ENCODE peak calls at places on chromosomes 4 and X, in six cellular contexts. One of them, this sample, is unnamed. For H3K27me3, the result is how much of the 10 kb centered on the place peaks cover.

GRCh38 chrX:15242899-15243555 is 26.9 kb downstream of the ASB9 start:
- DNase-seq in body of pancreas: peak
- DNase-seq in dorsolateral prefrontal cortex: peak
- DNase-seq in IMR-90: peak
- DNase-seq in foreskin keratinocyte: peak
- DNase-seq in neuronal stem cell: peak
- DNase-seq in this sample: peak

GRCh38 chrX:126770179-126770578 is 49.4 kb upstream of the PRR32 start:
- DNase-seq in neuronal stem cell: peak
- DNase-seq in dorsolateral prefrontal cortex: no peak
- DNase-seq in foreskin keratinocyte: peak
- DNase-seq in body of pancreas: no peak
- DNase-seq in IMR-90: no peak
- DNase-seq in this sample: no peak

GRCh38 chr4:53990641-53991040 is 73.8 kb downstream of the CHIC2 start:
- DNase-seq in foreskin keratinocyte: no peak
- DNase-seq in dorsolateral prefrontal cortex: no peak
- DNase-seq in IMR-90: peak
- DNase-seq in body of pancreas: no peak
- DNase-seq in neuronal stem cell: no peak
- DNase-seq in this sample: no peak

GRCh38 chrX:30349946-30350345 is 40.8 kb upstream of the NR0B1 start:
- DNase-seq in dorsolateral prefrontal cortex: no peak
- DNase-seq in foreskin keratinocyte: no peak
- DNase-seq in IMR-90: no peak
- DNase-seq in neuronal stem cell: no peak
- DNase-seq in body of pancreas: no peak
- DNase-seq in this sample: no peak

GRCh38 chrX:18664947-18665346 is 7.0 kb downstream of the RS1 start:
- DNase-seq in IMR-90: no peak
- DNase-seq in neuronal stem cell: no peak
- DNase-seq in dorsolateral prefrontal cortex: no peak
- DNase-seq in foreskin keratinocyte: no peak
- DNase-seq in body of pancreas: no peak
- DNase-seq in this sample: no peak

GRCh38 chr4:6347511-6348045 is 77.9 kb downstream of the WFS1 start:
- DNase-seq in dorsolateral prefrontal cortex: no peak
- DNase-seq in body of pancreas: no peak
- DNase-seq in foreskin keratinocyte: no peak
- DNase-seq in IMR-90: no peak
- DNase-seq in neuronal stem cell: no peak
- DNase-seq in this sample: no peak

GRCh38 chr4:153799708-153800074 is 10.8 kb upstream of the SFRP2 start:
- DNase-seq in foreskin keratinocyte: no peak
- DNase-seq in neuronal stem cell: no peak
- DNase-seq in body of pancreas: no peak
- DNase-seq in dorsolateral prefrontal cortex: no peak
- DNase-seq in IMR-90: no peak
- DNase-seq in this sample: no peak

GRCh38 chr4:181688886-181689285 is 554.3 kb upstream of the TENM3 start:
- DNase-seq in foreskin keratinocyte: no peak
- DNase-seq in body of pancreas: no peak
- DNase-seq in IMR-90: peak
- DNase-seq in neuronal stem cell: no peak
- DNase-seq in dorsolateral prefrontal cortex: no peak
- DNase-seq in this sample: no peak

GRCh38 chr4:167232805-167233522 is 1.3 kb downstream of the SPOCK3 start:
- DNase-seq in foreskin keratinocyte: no peak
- DNase-seq in IMR-90: no peak
- DNase-seq in dorsolateral prefrontal cortex: no peak
- DNase-seq in neuronal stem cell: peak
- DNase-seq in body of pancreas: no peak
- DNase-seq in this sample: no peak

GRCh38 chr4:2386717-2387116 is 31.7 kb downstream of the ZFYVE28 start:
- DNase-seq in dorsolateral prefrontal cortex: peak
- DNase-seq in foreskin keratinocyte: no peak
- DNase-seq in neuronal stem cell: no peak
- DNase-seq in body of pancreas: no peak
- DNase-seq in IMR-90: no peak
- DNase-seq in this sample: no peak

GRCh38 chr4:132642196-132642817 is 506.8 kb upstream of the PCDH10 start:
- DNase-seq in neuronal stem cell: peak
- DNase-seq in foreskin keratinocyte: peak
- DNase-seq in dorsolateral prefrontal cortex: no peak
- DNase-seq in body of pancreas: peak
- DNase-seq in IMR-90: peak
- DNase-seq in this sample: no peak

GRCh38 chrX:53246231-53246630 is 21.2 kb upstream of the KDM5C start:
- DNase-seq in foreskin keratinocyte: no peak
- DNase-seq in neuronal stem cell: no peak
- DNase-seq in IMR-90: no peak
- DNase-seq in dorsolateral prefrontal cortex: no peak
- DNase-seq in body of pancreas: no peak
- DNase-seq in this sample: no peak

GRCh38 chr4:56038763-56039162 is 90.0 kb downstream of the CEP135 start:
- DNase-seq in dorsolateral prefrontal cortex: no peak
- DNase-seq in neuronal stem cell: no peak
- DNase-seq in foreskin keratinocyte: no peak
- DNase-seq in body of pancreas: no peak
- DNase-seq in IMR-90: no peak
- DNase-seq in this sample: no peak

GRCh38 chr4:96025031-96025430 is 185.1 kb downstream of the PDHA2 start:
- DNase-seq in foreskin keratinocyte: no peak
- DNase-seq in dorsolateral prefrontal cortex: no peak
- DNase-seq in IMR-90: no peak
- DNase-seq in neuronal stem cell: no peak
- DNase-seq in body of pancreas: no peak
- DNase-seq in this sample: no peak

GRCh38 chrX:5898463-5898862 is 330.2 kb downstream of the NLGN4X start:
- DNase-seq in neuronal stem cell: no peak
- DNase-seq in dorsolateral prefrontal cortex: peak
- DNase-seq in IMR-90: no peak
- DNase-seq in body of pancreas: no peak
- DNase-seq in foreskin keratinocyte: no peak
- DNase-seq in this sample: no peak

GRCh38 chrX:119190736-119191282 is 45.3 kb upstream of the PGRMC1 start:
- DNase-seq in body of pancreas: no peak
- DNase-seq in foreskin keratinocyte: no peak
- DNase-seq in IMR-90: peak
- DNase-seq in dorsolateral prefrontal cortex: no peak
- DNase-seq in neuronal stem cell: no peak
- DNase-seq in this sample: no peak

GRCh38 chrX:25025615-25026014 is 9.8 kb upstream of the ARX start:
- DNase-seq in IMR-90: no peak
- DNase-seq in neuronal stem cell: no peak
- DNase-seq in body of pancreas: no peak
- DNase-seq in foreskin keratinocyte: peak
- DNase-seq in dorsolateral prefrontal cortex: no peak
- DNase-seq in this sample: no peak

GRCh38 chrX:19750028-19750786 is 137.2 kb downstream of the SH3KBP1 start:
- DNase-seq in dorsolateral prefrontal cortex: no peak
- DNase-seq in neuronal stem cell: no peak
- DNase-seq in body of pancreas: no peak
- DNase-seq in IMR-90: no peak
- DNase-seq in foreskin keratinocyte: no peak
- DNase-seq in this sample: no peak

GRCh38 chrX:136625246-136625645 is 22.7 kb upstream of the CD40LG start:
- DNase-seq in IMR-90: no peak
- DNase-seq in body of pancreas: no peak
- DNase-seq in neuronal stem cell: no peak
- DNase-seq in dorsolateral prefrontal cortex: no peak
- DNase-seq in foreskin keratinocyte: no peak
- DNase-seq in this sample: no peak

GRCh38 chr4:102598102-102598758 is 97.1 kb downstream of the NFKB1 start:
- DNase-seq in foreskin keratinocyte: no peak
- DNase-seq in body of pancreas: no peak
- DNase-seq in dorsolateral prefrontal cortex: no peak
- DNase-seq in IMR-90: peak
- DNase-seq in neuronal stem cell: no peak
- DNase-seq in this sample: no peak

GRCh38 chr4:182804131-182804530 is 113.1 kb downstream of the DCTD start:
- DNase-seq in IMR-90: no peak
- DNase-seq in body of pancreas: no peak
- DNase-seq in neuronal stem cell: no peak
- DNase-seq in dorsolateral prefrontal cortex: no peak
- DNase-seq in foreskin keratinocyte: no peak
- DNase-seq in this sample: no peak

GRCh38 chr4:175802988-175803387 is 9.1 kb downstream of the GPM6A start:
- DNase-seq in dorsolateral prefrontal cortex: no peak
- DNase-seq in neuronal stem cell: no peak
- DNase-seq in foreskin keratinocyte: no peak
- DNase-seq in body of pancreas: no peak
- DNase-seq in IMR-90: no peak
- DNase-seq in this sample: no peak

GRCh38 chr4:164304240-164304639 is 449.7 kb upstream of the SMIM31 start:
- DNase-seq in IMR-90: no peak
- DNase-seq in foreskin keratinocyte: peak
- DNase-seq in neuronal stem cell: no peak
- DNase-seq in dorsolateral prefrontal cortex: no peak
- DNase-seq in body of pancreas: no peak
- DNase-seq in this sample: no peak

GRCh38 chr4:78578674-78579430 is 27.3 kb downstream of the ANXA3 start:
- DNase-seq in foreskin keratinocyte: no peak
- DNase-seq in dorsolateral prefrontal cortex: no peak
- DNase-seq in body of pancreas: no peak
- DNase-seq in IMR-90: no peak
- DNase-seq in neuronal stem cell: no peak
- DNase-seq in this sample: no peak

GRCh38 chrX:40140706-40141499 is 43.1 kb upstream of the BCOR start:
- DNase-seq in neuronal stem cell: no peak
- DNase-seq in body of pancreas: peak
- DNase-seq in dorsolateral prefrontal cortex: no peak
- DNase-seq in foreskin keratinocyte: no peak
- DNase-seq in IMR-90: peak
- DNase-seq in this sample: no peak

GRCh38 chr4:165635261-165635838 is 237.7 kb upstream of the TLL1 start:
- DNase-seq in neuronal stem cell: no peak
- DNase-seq in foreskin keratinocyte: peak
- DNase-seq in dorsolateral prefrontal cortex: no peak
- DNase-seq in IMR-90: no peak
- DNase-seq in body of pancreas: no peak
- DNase-seq in this sample: no peak

GRCh38 chr4:158094413-158095110 is 78.3 kb downstream of the GASK1B start:
- DNase-seq in neuronal stem cell: no peak
- DNase-seq in dorsolateral prefrontal cortex: no peak
- DNase-seq in foreskin keratinocyte: peak
- DNase-seq in body of pancreas: peak
- DNase-seq in IMR-90: peak
- DNase-seq in this sample: no peak
- H3K27ac ChIP-seq in neuronal stem cell: no peak
- H3K27ac ChIP-seq in dorsolateral prefrontal cortex: no peak
- H3K27ac ChIP-seq in foreskin keratinocyte: no peak
- H3K27ac ChIP-seq in body of pancreas: peak
- H3K27ac ChIP-seq in IMR-90: no peak
- H3K27ac ChIP-seq in this sample: no peak

DNA sequence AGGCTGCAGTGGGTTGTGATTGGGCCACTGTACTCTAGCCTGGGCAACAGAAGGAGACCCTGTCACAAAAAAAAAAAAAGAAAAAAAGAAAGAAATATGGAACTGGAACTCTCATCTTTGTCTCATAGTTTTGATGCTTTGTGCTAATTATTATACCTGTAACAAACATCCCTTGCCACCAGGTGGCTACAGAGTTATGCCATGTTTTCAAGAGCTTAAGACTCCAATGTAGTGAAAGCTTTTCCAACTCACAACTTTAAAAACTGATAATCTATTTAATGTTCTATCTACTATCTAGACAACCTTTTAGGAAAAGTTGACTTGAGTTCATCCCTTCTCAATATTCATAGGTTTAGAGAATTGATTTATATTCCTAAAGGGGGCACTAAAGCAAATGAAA is 42.4 kb downstream of the HTR2C start:
- DNase-seq in IMR-90: peak
- DNase-seq in body of pancreas: no peak
- DNase-seq in neuronal stem cell: no peak
- DNase-seq in foreskin keratinocyte: peak
- DNase-seq in dorsolateral prefrontal cortex: no peak
- DNase-seq in this sample: no peak
- H3K27me3 ChIP-seq in IMR-90: under half
- H3K27me3 ChIP-seq in body of pancreas: under half
- H3K27me3 ChIP-seq in neuronal stem cell: under half
- H3K27me3 ChIP-seq in foreskin keratinocyte: under half
- H3K27me3 ChIP-seq in dorsolateral prefrontal cortex: half or more
- H3K27me3 ChIP-seq in this sample: under half

DNA sequence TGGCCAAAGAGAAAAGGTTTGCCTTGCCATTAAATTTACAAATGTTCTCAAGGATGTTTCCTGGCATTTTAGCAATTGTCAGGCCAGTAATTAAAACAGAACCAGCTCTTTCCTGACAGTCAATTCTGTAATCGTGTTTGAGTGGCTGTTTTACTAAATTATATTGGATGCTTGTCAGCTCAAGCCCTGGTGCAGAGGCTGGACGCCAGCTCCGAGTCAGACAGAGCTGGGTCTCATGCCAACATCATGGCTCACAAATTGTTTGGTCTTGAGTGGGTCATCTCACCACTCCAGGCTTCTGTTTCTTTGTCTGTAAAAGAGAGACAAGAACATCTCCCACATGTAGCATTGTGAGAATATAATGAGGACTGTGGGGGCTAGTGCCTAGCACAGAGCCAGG is 190.3 kb upstream of the PSAPL1 start:
- DNase-seq in neuronal stem cell: no peak
- DNase-seq in foreskin keratinocyte: no peak
- DNase-seq in IMR-90: peak
- DNase-seq in dorsolateral prefrontal cortex: peak
- DNase-seq in body of pancreas: no peak
- DNase-seq in this sample: no peak
- H3K27ac ChIP-seq in neuronal stem cell: no peak
- H3K27ac ChIP-seq in foreskin keratinocyte: no peak
- H3K27ac ChIP-seq in IMR-90: no peak
- H3K27ac ChIP-seq in dorsolateral prefrontal cortex: no peak
- H3K27ac ChIP-seq in body of pancreas: no peak
- H3K27ac ChIP-seq in this sample: no peak

GRCh38 chr4:146632770-146633470 is 5.8 kb upstream of the POU4F2 start:
- DNase-seq in neuronal stem cell: no peak
- DNase-seq in dorsolateral prefrontal cortex: no peak
- DNase-seq in body of pancreas: no peak
- DNase-seq in foreskin keratinocyte: no peak
- DNase-seq in IMR-90: no peak
- DNase-seq in this sample: no peak
- H3K27me3 ChIP-seq in neuronal stem cell: under half
- H3K27me3 ChIP-seq in dorsolateral prefrontal cortex: half or more
- H3K27me3 ChIP-seq in body of pancreas: under half
- H3K27me3 ChIP-seq in foreskin keratinocyte: half or more
- H3K27me3 ChIP-seq in IMR-90: under half
- H3K27me3 ChIP-seq in this sample: half or more

GRCh38 chr4:88276952-88277710 is 7.2 kb downstream of the PPM1K start:
- DNase-seq in dorsolateral prefrontal cortex: no peak
- DNase-seq in body of pancreas: no peak
- DNase-seq in foreskin keratinocyte: no peak
- DNase-seq in IMR-90: no peak
- DNase-seq in neuronal stem cell: no peak
- DNase-seq in this sample: no peak
- H3K27ac ChIP-seq in dorsolateral prefrontal cortex: no peak
- H3K27ac ChIP-seq in body of pancreas: no peak
- H3K27ac ChIP-seq in foreskin keratinocyte: no peak
- H3K27ac ChIP-seq in IMR-90: no peak
- H3K27ac ChIP-seq in neuronal stem cell: no peak
- H3K27ac ChIP-seq in this sample: no peak